ENCODE peak calls at places on chromosome 15, in six cellular contexts. One of them, this sample, is unnamed. For H3K4me1, the result is how much of the 10 kb centered on the place peaks cover.

GRCh38 chr15:24269166-24269571 is 406.4 kb upstream of the NPAP1 start:
- DNase-seq in A549: no peak
- DNase-seq in OCI-LY7: no peak
- DNase-seq in pancreas: peak
- DNase-seq in fibroblast of lung: no peak
- DNase-seq in uterus: no peak
- DNase-seq in this sample: no peak

GRCh38 chr15:101501703-101502373 is 12.3 kb upstream of the PCSK6 start:
- DNase-seq in A549: peak
- DNase-seq in OCI-LY7: peak
- DNase-seq in pancreas: no peak
- DNase-seq in fibroblast of lung: no peak
- DNase-seq in uterus: no peak
- DNase-seq in this sample: peak

GRCh38 chr15:27358751-27359434 is 387.9 kb downstream of the GABRG3 start:
- DNase-seq in A549: no peak
- DNase-seq in OCI-LY7: no peak
- DNase-seq in pancreas: peak
- DNase-seq in fibroblast of lung: peak
- DNase-seq in uterus: no peak
- DNase-seq in this sample: peak

GRCh38 chr15:33091983-33092688 is 102.4 kb downstream of the FMN1 start:
- DNase-seq in A549: no peak
- DNase-seq in OCI-LY7: no peak
- DNase-seq in pancreas: no peak
- DNase-seq in fibroblast of lung: no peak
- DNase-seq in uterus: no peak
- DNase-seq in this sample: no peak

GRCh38 chr15:51260262-51260661 is 78.1 kb downstream of the CYP19A1 start:
- DNase-seq in A549: no peak
- DNase-seq in OCI-LY7: no peak
- DNase-seq in pancreas: no peak
- DNase-seq in fibroblast of lung: peak
- DNase-seq in uterus: no peak
- DNase-seq in this sample: no peak

GRCh38 chr15:49494842-49495241 is 71.8 kb downstream of the FGF7 start:
- DNase-seq in A549: no peak
- DNase-seq in OCI-LY7: no peak
- DNase-seq in pancreas: no peak
- DNase-seq in fibroblast of lung: peak
- DNase-seq in uterus: no peak
- DNase-seq in this sample: no peak

GRCh38 chr15:96053039-96054021 is 277.2 kb upstream of the NR2F2 start:
- DNase-seq in A549: no peak
- DNase-seq in OCI-LY7: no peak
- DNase-seq in pancreas: peak
- DNase-seq in fibroblast of lung: peak
- DNase-seq in uterus: peak
- DNase-seq in this sample: no peak

GRCh38 chr15:78325092-78325843 is 14.9 kb upstream of the CRABP1 start:
- DNase-seq in A549: no peak
- DNase-seq in OCI-LY7: no peak
- DNase-seq in pancreas: no peak
- DNase-seq in fibroblast of lung: peak
- DNase-seq in uterus: no peak
- DNase-seq in this sample: no peak

GRCh38 chr15:91625506-91625905 is 228.0 kb upstream of the SLCO3A1 start:
- DNase-seq in A549: no peak
- DNase-seq in OCI-LY7: no peak
- DNase-seq in pancreas: no peak
- DNase-seq in fibroblast of lung: no peak
- DNase-seq in uterus: no peak
- DNase-seq in this sample: no peak

GRCh38 chr15:83300826-83301225 is 16.4 kb upstream of the BNC1 start:
- DNase-seq in A549: no peak
- DNase-seq in OCI-LY7: no peak
- DNase-seq in pancreas: no peak
- DNase-seq in fibroblast of lung: peak
- DNase-seq in uterus: no peak
- DNase-seq in this sample: no peak

GRCh38 chr15:31216210-31216911 is 110.3 kb upstream of the KLF13 start:
- DNase-seq in A549: peak
- DNase-seq in OCI-LY7: peak
- DNase-seq in pancreas: peak
- DNase-seq in fibroblast of lung: peak
- DNase-seq in uterus: peak
- DNase-seq in this sample: peak

GRCh38 chr15:77825546-77825945 is 192.8 kb upstream of the LINGO1 start:
- DNase-seq in A549: no peak
- DNase-seq in OCI-LY7: no peak
- DNase-seq in pancreas: no peak
- DNase-seq in fibroblast of lung: no peak
- DNase-seq in uterus: no peak
- DNase-seq in this sample: no peak

GRCh38 chr15:91227062-91227461 is 127.0 kb downstream of the SV2B start:
- DNase-seq in A549: no peak
- DNase-seq in OCI-LY7: no peak
- DNase-seq in pancreas: no peak
- DNase-seq in fibroblast of lung: no peak
- DNase-seq in uterus: no peak
- DNase-seq in this sample: no peak

GRCh38 chr15:55799287-55800212 is 56.6 kb upstream of the PRTG start:
- DNase-seq in A549: peak
- DNase-seq in OCI-LY7: peak
- DNase-seq in pancreas: no peak
- DNase-seq in fibroblast of lung: peak
- DNase-seq in uterus: no peak
- DNase-seq in this sample: peak

GRCh38 chr15:64521201-64521600 is 60.8 kb downstream of the ZNF609 start:
- DNase-seq in A549: no peak
- DNase-seq in OCI-LY7: no peak
- DNase-seq in pancreas: no peak
- DNase-seq in fibroblast of lung: no peak
- DNase-seq in uterus: no peak
- DNase-seq in this sample: no peak

GRCh38 chr15:78148392-78149067 is 632 bp upstream of the IDH3A start:
- DNase-seq in A549: no peak
- DNase-seq in OCI-LY7: no peak
- DNase-seq in pancreas: no peak
- DNase-seq in fibroblast of lung: no peak
- DNase-seq in uterus: no peak
- DNase-seq in this sample: peak

GRCh38 chr15:63554337-63554927 is 42.8 kb upstream of the FBXL22 start:
- DNase-seq in A549: no peak
- DNase-seq in OCI-LY7: no peak
- DNase-seq in pancreas: no peak
- DNase-seq in fibroblast of lung: peak
- DNase-seq in uterus: no peak
- DNase-seq in this sample: no peak

GRCh38 chr15:57706405-57707209 is at the start of gene POLR2M:
- DNase-seq in A549: peak
- DNase-seq in OCI-LY7: peak
- DNase-seq in pancreas: peak
- DNase-seq in fibroblast of lung: peak
- DNase-seq in uterus: peak
- DNase-seq in this sample: peak

GRCh38 chr15:77819841-77820728 is 187.4 kb upstream of the LINGO1 start:
- DNase-seq in A549: peak
- DNase-seq in OCI-LY7: no peak
- DNase-seq in pancreas: no peak
- DNase-seq in fibroblast of lung: peak
- DNase-seq in uterus: no peak
- DNase-seq in this sample: no peak

GRCh38 chr15:85430406-85431204 is 50.2 kb downstream of the AKAP13 start:
- DNase-seq in A549: no peak
- DNase-seq in OCI-LY7: no peak
- DNase-seq in pancreas: no peak
- DNase-seq in fibroblast of lung: no peak
- DNase-seq in uterus: no peak
- DNase-seq in this sample: no peak

GRCh38 chr15:65183847-65184159 is 1.3 kb downstream of the CLPX start:
- DNase-seq in A549: no peak
- DNase-seq in OCI-LY7: no peak
- DNase-seq in pancreas: no peak
- DNase-seq in fibroblast of lung: no peak
- DNase-seq in uterus: no peak
- DNase-seq in this sample: no peak

GRCh38 chr15:64891546-64891945 is 20.2 kb upstream of the ANKDD1A start:
- DNase-seq in A549: no peak
- DNase-seq in OCI-LY7: no peak
- DNase-seq in pancreas: no peak
- DNase-seq in fibroblast of lung: no peak
- DNase-seq in uterus: no peak
- DNase-seq in this sample: no peak

GRCh38 chr15:91603681-91604080 is 249.8 kb upstream of the SLCO3A1 start:
- DNase-seq in A549: no peak
- DNase-seq in OCI-LY7: no peak
- DNase-seq in pancreas: no peak
- DNase-seq in fibroblast of lung: peak
- DNase-seq in uterus: no peak
- DNase-seq in this sample: no peak

GRCh38 chr15:78004919-78005634 is 72.4 kb downstream of the TBC1D2B start:
- DNase-seq in A549: no peak
- DNase-seq in OCI-LY7: no peak
- DNase-seq in pancreas: peak
- DNase-seq in fibroblast of lung: peak
- DNase-seq in uterus: peak
- DNase-seq in this sample: peak

GRCh38 chr15:63461230-63461629 is 43.2 kb upstream of the USP3 start:
- DNase-seq in A549: no peak
- DNase-seq in OCI-LY7: no peak
- DNase-seq in pancreas: no peak
- DNase-seq in fibroblast of lung: no peak
- DNase-seq in uterus: no peak
- DNase-seq in this sample: no peak

GRCh38 chr15:60389261-60390077 is 8.3 kb downstream of the ANXA2 start:
- DNase-seq in A549: no peak
- DNase-seq in OCI-LY7: no peak
- DNase-seq in pancreas: no peak
- DNase-seq in fibroblast of lung: peak
- DNase-seq in uterus: no peak
- DNase-seq in this sample: no peak
- H3K4me1 ChIP-seq in A549: half or more
- H3K4me1 ChIP-seq in OCI-LY7: under half
- H3K4me1 ChIP-seq in pancreas: under half
- H3K4me1 ChIP-seq in fibroblast of lung: under half
- H3K4me1 ChIP-seq in uterus: under half
- H3K4me1 ChIP-seq in this sample: under half

GRCh38 chr15:75030424-75030823 is 7.0 kb downstream of the PPCDC start:
- DNase-seq in A549: no peak
- DNase-seq in OCI-LY7: no peak
- DNase-seq in pancreas: no peak
- DNase-seq in fibroblast of lung: no peak
- DNase-seq in uterus: no peak
- DNase-seq in this sample: no peak
- TF ChIP-seq CTCF in A549: no peak
- TF ChIP-seq CTCF in OCI-LY7: no peak
- TF ChIP-seq CTCF in pancreas: no peak
- TF ChIP-seq CTCF in fibroblast of lung: no peak
- TF ChIP-seq CTCF in uterus: no peak
- TF ChIP-seq CTCF in this sample: no peak

DNA sequence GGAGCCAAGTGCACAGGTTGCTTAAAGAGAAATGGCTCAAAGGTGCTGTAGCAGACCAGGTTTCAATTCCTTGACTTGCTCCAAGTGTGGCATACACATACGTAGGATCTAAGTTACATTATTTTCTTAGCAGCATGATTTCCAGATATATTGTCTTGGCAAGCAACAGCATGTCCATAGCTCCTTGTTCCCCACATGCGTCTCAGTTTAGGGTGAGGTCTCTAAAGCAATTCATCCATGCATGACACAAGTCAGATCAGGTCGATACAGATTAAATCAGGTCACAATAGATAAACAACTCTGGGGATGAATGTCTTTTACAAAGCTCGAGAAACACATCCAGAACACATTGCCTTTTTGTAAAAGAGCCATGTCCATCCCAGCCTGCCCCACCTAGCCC is 109.0 kb upstream of the ABHD17C start:
- DNase-seq in A549: no peak
- DNase-seq in OCI-LY7: no peak
- DNase-seq in pancreas: no peak
- DNase-seq in fibroblast of lung: no peak
- DNase-seq in uterus: no peak
- DNase-seq in this sample: no peak
- H3K4me1 ChIP-seq in A549: half or more
- H3K4me1 ChIP-seq in OCI-LY7: under half
- H3K4me1 ChIP-seq in pancreas: under half
- H3K4me1 ChIP-seq in fibroblast of lung: under half
- H3K4me1 ChIP-seq in uterus: under half
- H3K4me1 ChIP-seq in this sample: under half

DNA sequence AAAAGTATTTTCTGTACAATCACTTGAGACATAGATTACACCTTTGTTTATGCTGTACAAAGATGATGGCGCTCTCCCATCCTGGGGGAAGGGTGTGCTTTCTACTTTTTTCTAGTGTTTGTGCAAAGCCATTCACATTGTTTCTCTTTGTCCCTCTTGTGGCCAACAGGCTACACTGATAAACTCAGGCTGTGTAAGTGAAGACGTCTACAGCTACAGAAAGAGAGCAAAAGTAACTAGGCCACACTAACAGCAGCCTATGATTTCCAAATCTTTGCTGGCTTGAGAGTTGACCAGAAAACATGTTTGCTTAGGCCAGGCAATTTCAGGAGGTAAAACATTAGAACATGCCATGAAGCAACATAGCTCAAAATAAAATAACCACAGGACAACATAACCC is 75.1 kb downstream of the FOXB1 start:
- DNase-seq in A549: no peak
- DNase-seq in OCI-LY7: no peak
- DNase-seq in pancreas: no peak
- DNase-seq in fibroblast of lung: no peak
- DNase-seq in uterus: no peak
- DNase-seq in this sample: no peak
- TF ChIP-seq CTCF in A549: peak
- TF ChIP-seq CTCF in OCI-LY7: peak
- TF ChIP-seq CTCF in pancreas: no peak
- TF ChIP-seq CTCF in fibroblast of lung: peak
- TF ChIP-seq CTCF in uterus: no peak
- TF ChIP-seq CTCF in this sample: peak

GRCh38 chr15:68595761-68596160 is 17.0 kb downstream of the CORO2B start:
- DNase-seq in A549: no peak
- DNase-seq in OCI-LY7: no peak
- DNase-seq in pancreas: no peak
- DNase-seq in fibroblast of lung: no peak
- DNase-seq in uterus: no peak
- DNase-seq in this sample: no peak
- H3K4me1 ChIP-seq in A549: under half
- H3K4me1 ChIP-seq in OCI-LY7: under half
- H3K4me1 ChIP-seq in pancreas: under half
- H3K4me1 ChIP-seq in fibroblast of lung: under half
- H3K4me1 ChIP-seq in uterus: under half
- H3K4me1 ChIP-seq in this sample: under half

GRCh38 chr15:22913646-22914380 is 66.4 kb downstream of the CYFIP1 start:
- DNase-seq in A549: no peak
- DNase-seq in OCI-LY7: no peak
- DNase-seq in pancreas: no peak
- DNase-seq in fibroblast of lung: no peak
- DNase-seq in uterus: no peak
- DNase-seq in this sample: no peak
- TF ChIP-seq CTCF in A549: no peak
- TF ChIP-seq CTCF in OCI-LY7: no peak
- TF ChIP-seq CTCF in pancreas: no peak
- TF ChIP-seq CTCF in fibroblast of lung: no peak
- TF ChIP-seq CTCF in uterus: no peak
- TF ChIP-seq CTCF in this sample: no peak

This sample was measured in adrenal gland.